ENCODE peak calls at places on chromosomes 3 and 15, in ten cellular contexts. One of them, this sample, is unnamed.
A peak's percentile ranks its signal among the peaks of the same experiment; 100 is the strongest.

GRCh38 chr3:123521179-123521969 is 63.5 kb downstream of the HACD2 start:
- DNase-seq in colonic mucosa: no peak
- DNase-seq in Panc1: no peak
- DNase-seq in BJ: no peak
- DNase-seq in mucosa of descending colon: no peak
- DNase-seq in OCI-LY7: no peak
- DNase-seq in left ventricle myocardium inferior: no peak
- DNase-seq in fibroblast of the aortic adventitia: peak; percentile 46
- DNase-seq in fibroblast of lung: peak; percentile 53
- DNase-seq in fibroblast of pulmonary artery: peak; percentile 21
- DNase-seq in this sample: no peak

GRCh38 chr3:16323737-16324136 is 58.7 kb downstream of the OXNAD1 start:
- DNase-seq in fibroblast of pulmonary artery: no peak
- DNase-seq in BJ: no peak
- DNase-seq in fibroblast of the aortic adventitia: no peak
- DNase-seq in mucosa of descending colon: no peak
- DNase-seq in left ventricle myocardium inferior: no peak
- DNase-seq in Panc1: no peak
- DNase-seq in OCI-LY7: no peak
- DNase-seq in colonic mucosa: no peak
- DNase-seq in fibroblast of lung: no peak
- DNase-seq in this sample: no peak

GRCh38 chr3:115340586-115340985 is 193.5 kb upstream of the ZBTB20 start:
- DNase-seq in BJ: no peak
- DNase-seq in left ventricle myocardium inferior: no peak
- DNase-seq in fibroblast of the aortic adventitia: no peak
- DNase-seq in Panc1: no peak
- DNase-seq in fibroblast of lung: no peak
- DNase-seq in colonic mucosa: no peak
- DNase-seq in mucosa of descending colon: no peak
- DNase-seq in fibroblast of pulmonary artery: no peak
- DNase-seq in OCI-LY7: no peak
- DNase-seq in this sample: no peak

GRCh38 chr3:43732747-43733425 is 42.1 kb downstream of the ABHD5 start:
- DNase-seq in mucosa of descending colon: no peak
- DNase-seq in left ventricle myocardium inferior: no peak
- DNase-seq in colonic mucosa: no peak
- DNase-seq in BJ: no peak
- DNase-seq in Panc1: no peak
- DNase-seq in fibroblast of the aortic adventitia: no peak
- DNase-seq in fibroblast of lung: peak; percentile 39
- DNase-seq in fibroblast of pulmonary artery: no peak
- DNase-seq in OCI-LY7: no peak
- DNase-seq in this sample: no peak

GRCh38 chr3:155995525-155996370 is 124.6 kb upstream of the KCNAB1 start:
- DNase-seq in fibroblast of the aortic adventitia: peak; percentile 83
- DNase-seq in OCI-LY7: peak; percentile 22
- DNase-seq in fibroblast of lung: peak; percentile 58
- DNase-seq in Panc1: peak; percentile 5
- DNase-seq in BJ: no peak
- DNase-seq in colonic mucosa: no peak
- DNase-seq in left ventricle myocardium inferior: no peak
- DNase-seq in mucosa of descending colon: no peak
- DNase-seq in fibroblast of pulmonary artery: peak; percentile 78
- DNase-seq in this sample: no peak

GRCh38 chr3:64093825-64094712 is 70.8 kb upstream of the PSMD6 start:
- DNase-seq in colonic mucosa: no peak
- DNase-seq in left ventricle myocardium inferior: no peak
- DNase-seq in mucosa of descending colon: no peak
- DNase-seq in fibroblast of pulmonary artery: no peak
- DNase-seq in fibroblast of the aortic adventitia: no peak
- DNase-seq in fibroblast of lung: no peak
- DNase-seq in BJ: no peak
- DNase-seq in OCI-LY7: no peak
- DNase-seq in Panc1: no peak
- DNase-seq in this sample: no peak

GRCh38 chr15:64151727-64152506 is at the start of gene SNX22:
- DNase-seq in left ventricle myocardium inferior: no peak
- DNase-seq in mucosa of descending colon: peak; percentile 61
- DNase-seq in fibroblast of lung: no peak
- DNase-seq in fibroblast of the aortic adventitia: no peak
- DNase-seq in Panc1: no peak
- DNase-seq in OCI-LY7: peak; percentile 61
- DNase-seq in BJ: no peak
- DNase-seq in colonic mucosa: no peak
- DNase-seq in fibroblast of pulmonary artery: no peak
- DNase-seq in this sample: no peak

GRCh38 chr3:159200176-159200575 is 398.3 kb downstream of the MFSD1 start:
- DNase-seq in colonic mucosa: no peak
- DNase-seq in BJ: peak; percentile 45
- DNase-seq in mucosa of descending colon: no peak
- DNase-seq in fibroblast of the aortic adventitia: peak; percentile 65
- DNase-seq in fibroblast of lung: peak; percentile 97
- DNase-seq in fibroblast of pulmonary artery: peak; percentile 43
- DNase-seq in Panc1: no peak
- DNase-seq in OCI-LY7: no peak
- DNase-seq in left ventricle myocardium inferior: no peak
- DNase-seq in this sample: no peak

GRCh38 chr3:89372456-89372855 is 265.0 kb downstream of the EPHA3 start:
- DNase-seq in fibroblast of lung: peak; percentile 87
- DNase-seq in mucosa of descending colon: no peak
- DNase-seq in fibroblast of pulmonary artery: no peak
- DNase-seq in OCI-LY7: no peak
- DNase-seq in Panc1: no peak
- DNase-seq in colonic mucosa: no peak
- DNase-seq in fibroblast of the aortic adventitia: peak; percentile 40
- DNase-seq in left ventricle myocardium inferior: no peak
- DNase-seq in BJ: peak; percentile 39
- DNase-seq in this sample: no peak

DNA sequence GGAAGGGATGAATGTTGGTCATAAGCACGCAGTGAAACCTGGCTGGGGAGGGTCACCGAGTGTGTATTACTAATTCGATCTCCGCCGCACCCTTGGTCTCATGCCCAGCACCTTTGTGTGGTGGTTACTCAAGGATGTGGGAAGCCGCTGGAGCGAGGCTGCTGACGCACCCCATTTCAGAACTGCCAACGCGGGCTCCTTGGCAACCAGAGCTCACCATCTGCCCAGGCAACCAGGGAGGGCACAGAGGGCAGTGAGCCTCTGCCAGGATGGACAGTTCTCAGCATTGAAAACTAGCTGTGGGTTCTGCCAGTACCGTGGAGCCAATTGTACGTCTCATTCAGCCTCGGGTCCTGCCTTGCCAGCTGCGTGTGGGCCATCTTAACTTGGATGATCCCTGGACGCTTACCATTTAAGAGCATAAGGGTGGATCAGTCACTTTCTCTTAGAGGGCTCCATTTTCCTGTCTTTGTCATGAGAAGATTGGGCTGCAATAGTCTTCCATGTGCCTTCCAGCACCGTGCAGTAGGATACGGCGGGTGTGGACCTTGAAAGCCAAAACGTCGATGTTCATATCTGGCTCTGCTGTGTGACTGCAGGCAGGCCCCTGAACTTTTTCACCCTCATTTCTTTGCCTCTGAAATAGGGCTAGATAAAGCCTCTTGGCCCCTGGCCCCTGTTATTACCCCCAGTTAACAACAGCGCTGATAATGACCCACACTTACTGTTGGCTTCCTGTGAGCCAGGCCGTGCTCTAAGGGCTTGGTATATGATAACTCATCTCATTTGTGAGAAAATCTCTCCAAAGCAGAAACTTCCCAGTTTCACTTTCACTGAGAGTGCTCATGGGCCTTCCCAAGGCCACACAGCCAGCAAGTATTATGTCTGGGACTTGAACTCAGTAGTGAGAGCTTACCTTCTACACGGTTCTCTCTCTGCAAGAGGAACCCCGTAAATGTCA is 238.8 kb downstream of the OPA1 start:
- DNase-seq in left ventricle myocardium inferior: no peak
- DNase-seq in fibroblast of pulmonary artery: no peak
- DNase-seq in mucosa of descending colon: no peak
- DNase-seq in Panc1: no peak
- DNase-seq in fibroblast of lung: peak; percentile 97
- DNase-seq in OCI-LY7: peak; percentile 19
- DNase-seq in fibroblast of the aortic adventitia: no peak
- DNase-seq in colonic mucosa: no peak
- DNase-seq in BJ: no peak
- DNase-seq in this sample: no peak
- H3K4me3 ChIP-seq in left ventricle myocardium inferior: no peak overlapping the region
- H3K4me3 ChIP-seq in fibroblast of pulmonary artery: no peak overlapping the region
- H3K4me3 ChIP-seq in mucosa of descending colon: no peak overlapping the region
- H3K4me3 ChIP-seq in Panc1: no peak overlapping the region
- H3K4me3 ChIP-seq in fibroblast of lung: no peak overlapping the region
- H3K4me3 ChIP-seq in OCI-LY7: no peak overlapping the region
- H3K4me3 ChIP-seq in fibroblast of the aortic adventitia: no peak overlapping the region
- H3K4me3 ChIP-seq in colonic mucosa: no peak overlapping the region
- H3K4me3 ChIP-seq in BJ: no peak overlapping the region
- H3K4me3 ChIP-seq in this sample: no peak overlapping the region

GRCh38 chr3:185308126-185308754 is 54.4 kb upstream of the EHHADH start:
- DNase-seq in OCI-LY7: peak; percentile 55
- DNase-seq in colonic mucosa: peak; percentile 78
- DNase-seq in fibroblast of the aortic adventitia: peak; percentile 77
- DNase-seq in fibroblast of lung: peak; percentile 30
- DNase-seq in BJ: no peak
- DNase-seq in fibroblast of pulmonary artery: peak; percentile 85
- DNase-seq in mucosa of descending colon: no peak
- DNase-seq in left ventricle myocardium inferior: no peak
- DNase-seq in Panc1: peak; percentile 45
- DNase-seq in this sample: peak; percentile 42
- TF ChIP-seq CTCF in OCI-LY7: peak; percentile 81
- TF ChIP-seq CTCF in colonic mucosa: peak; percentile 62
- TF ChIP-seq CTCF in fibroblast of the aortic adventitia: peak; percentile 89
- TF ChIP-seq CTCF in fibroblast of lung: peak; percentile 91
- TF ChIP-seq CTCF in BJ: peak; percentile 89
- TF ChIP-seq CTCF in fibroblast of pulmonary artery: peak; percentile 91
- TF ChIP-seq CTCF in mucosa of descending colon: peak; percentile 74
- TF ChIP-seq CTCF in left ventricle myocardium inferior: peak; percentile 65
- TF ChIP-seq CTCF in Panc1: peak; percentile 86
- TF ChIP-seq CTCF in this sample: peak; percentile 71

GRCh38 chr3:190995156-190995555 is 132.7 kb upstream of the GMNC start:
- DNase-seq in Panc1: no peak
- DNase-seq in colonic mucosa: no peak
- DNase-seq in mucosa of descending colon: no peak
- DNase-seq in OCI-LY7: no peak
- DNase-seq in fibroblast of the aortic adventitia: no peak
- DNase-seq in BJ: no peak
- DNase-seq in fibroblast of pulmonary artery: no peak
- DNase-seq in left ventricle myocardium inferior: no peak
- DNase-seq in fibroblast of lung: no peak
- DNase-seq in this sample: no peak

GRCh38 chr3:190990898-190991297 is 128.4 kb upstream of the GMNC start:
- DNase-seq in Panc1: no peak
- DNase-seq in left ventricle myocardium inferior: no peak
- DNase-seq in fibroblast of pulmonary artery: no peak
- DNase-seq in fibroblast of lung: no peak
- DNase-seq in OCI-LY7: no peak
- DNase-seq in fibroblast of the aortic adventitia: no peak
- DNase-seq in BJ: no peak
- DNase-seq in mucosa of descending colon: no peak
- DNase-seq in colonic mucosa: no peak
- DNase-seq in this sample: no peak

GRCh38 chr3:190996376-190996775 is 133.9 kb upstream of the GMNC start:
- DNase-seq in BJ: no peak
- DNase-seq in fibroblast of the aortic adventitia: peak; percentile 15
- DNase-seq in fibroblast of lung: peak; percentile 2
- DNase-seq in OCI-LY7: no peak
- DNase-seq in mucosa of descending colon: no peak
- DNase-seq in Panc1: no peak
- DNase-seq in fibroblast of pulmonary artery: no peak
- DNase-seq in left ventricle myocardium inferior: no peak
- DNase-seq in colonic mucosa: no peak
- DNase-seq in this sample: no peak
- H3K4me3 ChIP-seq in BJ: no peak overlapping the region
- H3K4me3 ChIP-seq in fibroblast of the aortic adventitia: no peak overlapping the region
- H3K4me3 ChIP-seq in fibroblast of lung: peak overlapping the region; percentile 11
- H3K4me3 ChIP-seq in OCI-LY7: no peak overlapping the region
- H3K4me3 ChIP-seq in mucosa of descending colon: no peak overlapping the region
- H3K4me3 ChIP-seq in Panc1: no peak overlapping the region
- H3K4me3 ChIP-seq in fibroblast of pulmonary artery: no peak overlapping the region
- H3K4me3 ChIP-seq in left ventricle myocardium inferior: no peak overlapping the region
- H3K4me3 ChIP-seq in colonic mucosa: no peak overlapping the region
- H3K4me3 ChIP-seq in this sample: no peak overlapping the region

GRCh38 chr15:52023169-52023922 is 4.3 kb downstream of the MAPK6 start:
- DNase-seq in Panc1: peak; percentile 33
- DNase-seq in left ventricle myocardium inferior: no peak
- DNase-seq in colonic mucosa: no peak
- DNase-seq in fibroblast of pulmonary artery: no peak
- DNase-seq in fibroblast of the aortic adventitia: no peak
- DNase-seq in BJ: no peak
- DNase-seq in mucosa of descending colon: no peak
- DNase-seq in OCI-LY7: no peak
- DNase-seq in fibroblast of lung: no peak
- DNase-seq in this sample: no peak
- TF ChIP-seq CTCF in Panc1: no peak
- TF ChIP-seq CTCF in left ventricle myocardium inferior: no peak
- TF ChIP-seq CTCF in colonic mucosa: no peak
- TF ChIP-seq CTCF in fibroblast of pulmonary artery: no peak
- TF ChIP-seq CTCF in fibroblast of the aortic adventitia: no peak
- TF ChIP-seq CTCF in BJ: no peak
- TF ChIP-seq CTCF in mucosa of descending colon: no peak
- TF ChIP-seq CTCF in OCI-LY7: no peak
- TF ChIP-seq CTCF in fibroblast of lung: no peak
- TF ChIP-seq CTCF in this sample: no peak

This sample was measured in LNCaP clone FGC.